ENCODE peak calls at places on chromosome 17, in five cellular contexts. Z is GM03348; W is retinal pigment epithelial cell; H is NCI-H1436; O is CD8-positive, alpha-beta memory T cell. U is an unnamed sample.

GRCh38 chr17:60563743-60564142 is 36.2 kb upstream of the PPM1D start:
- DNase-seq in Z (no peak), W (no peak), H (no peak), O (no peak), U (no peak)

GRCh38 chr17:45814622-45815606 is 29.8 kb upstream of the SPPL2C start:
- DNase-seq in Z (no peak), W (no peak), H (no peak), O (no peak), U (no peak)

GRCh38 chr17:12928736-12929135 is 89.1 kb downstream of the ELAC2 start:
- DNase-seq in Z (no peak), W (no peak), H (no peak), O (no peak), U (no peak)

GRCh38 chr17:82320956-82321927 is 3.8 kb upstream of the CD7 start:
- DNase-seq in Z (peak), W (no peak), H (no peak), O (peak), U (no peak)

GRCh38 chr17:50514936-50515702 is 6.9 kb downstream of the MYCBPAP start:
- DNase-seq in Z (peak), W (no peak), H (no peak), O (no peak), U (no peak)

GRCh38 chr17:12068946-12069345 is 48.3 kb downstream of the MAP2K4 start:
- DNase-seq in Z (no peak), W (no peak), H (no peak), O (no peak), U (no peak)

GRCh38 chr17:71677444-71677843 is 443.4 kb upstream of the SOX9 start:
- DNase-seq in Z (no peak), W (no peak), H (no peak), O (no peak), U (no peak)

GRCh38 chr17:63946440-63947363 is 14.6 kb upstream of the CD79B start:
- DNase-seq in Z (peak), W (no peak), H (peak), O (peak), U (peak)

GRCh38 chr17:7083592-7083991 is 3.5 kb upstream of the CLEC10A start:
- DNase-seq in Z (peak), W (no peak), H (no peak), O (no peak), U (no peak)

GRCh38 chr17:6755731-6756184 is at the start of gene XAF1:
- DNase-seq in Z (peak), W (no peak), H (no peak), O (peak), U (no peak)

GRCh38 chr17:5254903-5255521 is 20.4 kb upstream of the SCIMP start:
- DNase-seq in Z (no peak), W (no peak), H (no peak), O (no peak), U (no peak)

GRCh38 chr17:63395075-63395815 is 50.9 kb downstream of the CYB561 start:
- DNase-seq in Z (peak), W (no peak), H (no peak), O (no peak), U (no peak)

GRCh38 chr17:46915596-46915995 is 7.4 kb upstream of the GOSR2 start:
- DNase-seq in Z (no peak), W (no peak), H (no peak), O (no peak), U (no peak)

GRCh38 chr17:3535253-3535995 is 22.2 kb downstream of the TRPV3 start:
- DNase-seq in Z (peak), W (peak), H (no peak), O (peak), U (peak)

GRCh38 chr17:58284613-58285421 is 4.1 kb upstream of the MPO start:
- DNase-seq in Z (no peak), W (no peak), H (no peak), O (no peak), U (no peak)

GRCh38 chr17:81911277-81911961 is at the start of gene PCYT2:
- DNase-seq in Z (peak), W (peak), H (peak), O (peak), U (peak)

GRCh38 chr17:76414334-76415295 is 30.2 kb downstream of the SPHK1 start:
- DNase-seq in Z (peak), W (no peak), H (peak), O (no peak), U (peak)

GRCh38 chr17:49508061-49508865 is 13.2 kb downstream of the NGFR start:
- DNase-seq in Z (peak), W (no peak), H (peak), O (no peak), U (no peak)

GRCh38 chr17:65742433-65743312 is 181.2 kb upstream of the AXIN2 start:
- DNase-seq in Z (peak), W (peak), H (no peak), O (no peak), U (no peak)

GRCh38 chr17:4386406-4386805 is 19.9 kb upstream of the UBE2G1 start:
- DNase-seq in Z (no peak), W (no peak), H (no peak), O (no peak), U (no peak)

GRCh38 chr17:64130559-64131001 is 636 bp upstream of the ERN1 start:
- DNase-seq in Z (no peak), W (no peak), H (no peak), O (no peak), U (no peak)

GRCh38 chr17:6530324-6530920 is 25.9 kb downstream of the PITPNM3 start:
- DNase-seq in Z (no peak), W (no peak), H (no peak), O (no peak), U (no peak)

GRCh38 chr17:74512624-74513084 is 18.6 kb downstream of the CD300LB start:
- DNase-seq in Z (no peak), W (peak), H (no peak), O (no peak), U (no peak)

GRCh38 chr17:66829386-66829864 is 5.5 kb upstream of the CACNG5 start:
- DNase-seq in Z (peak), W (peak), H (no peak), O (no peak), U (no peak)

GRCh38 chr17:42179911-42180410 is 981 bp downstream of the KCNH4 start:
- DNase-seq in Z (peak), W (no peak), H (peak), O (no peak), U (peak)

GRCh38 chr17:74076446-74076845 is 127.0 kb upstream of the RPL38 start:
- DNase-seq in Z (no peak), W (no peak), H (no peak), O (no peak), U (no peak)

GRCh38 chr17:19719365-19720209 is 3.2 kb upstream of the SLC47A2 start:
- DNase-seq in Z (no peak), W (no peak), H (no peak), O (no peak), U (no peak)

GRCh38 chr17:980406-981291 is 1.1 kb upstream of the NXN start:
- DNase-seq in Z (peak), W (no peak), H (peak), O (peak), U (peak)

GRCh38 chr17:81711814-81712467 is at the start of gene SLC25A10:
- DNase-seq in Z (peak), W (no peak), H (peak), O (peak), U (peak)

GRCh38 chr17:57944796-57945362 is 10.3 kb downstream of the CUEDC1 start:
- DNase-seq in Z (no peak), W (no peak), H (no peak), O (no peak), U (no peak)

GRCh38 chr17:56292010-56292409 is 138.7 kb downstream of the ANKFN1 start:
- DNase-seq in Z (peak), W (peak), H (no peak), O (no peak), U (no peak)

GRCh38 chr17:36978810-36979584 is 30.2 kb downstream of the AATF start:
- DNase-seq in Z (peak), W (peak), H (no peak), O (no peak), U (no peak)

GRCh38 chr17:27760069-27760885 is 40.1 kb downstream of the NOS2 start:
- DNase-seq in Z (peak), W (no peak), H (peak), O (peak), U (peak)

GRCh38 chr17:79948918-79949645 is 86.6 kb downstream of the TBC1D16 start:
- DNase-seq in Z (no peak), W (no peak), H (no peak), O (no peak), U (no peak)

GRCh38 chr17:46092996-46093395 is 93.9 kb downstream of the STH start:
- DNase-seq in Z (no peak), W (no peak), H (no peak), O (no peak), U (no peak)

GRCh38 chr17:83151442-83152220 is 72.2 kb downstream of the METRNL start:
- DNase-seq in Z (no peak), W (peak), H (no peak), O (no peak), U (no peak)

GRCh38 chr17:41785876-41786226 is 660 bp downstream of the JUP start:
- DNase-seq in Z (no peak), W (no peak), H (no peak), O (no peak), U (no peak)